ENCODE peak calls at places on chromosomes 7 and 10, in four cellular contexts. P, N, C and A are unnamed samples.

GRCh38 chr7:136953386-136953785 is 84.9 kb downstream of the CHRM2 start:
- DNase-seq in N (no peak), C (no peak), P (no peak), A (no peak)

GRCh38 chr7:138033241-138033640 is 31.4 kb upstream of the CREB3L2 start:
- DNase-seq in N (no peak), P (no peak), C (no peak), A (no peak)

GRCh38 chr10:24457661-24458318 is 248.9 kb downstream of the KIAA1217 start:
- DNase-seq in P (no peak), C (no peak), N (no peak), A (no peak)

GRCh38 chr7:133571066-133571465 is 318.2 kb downstream of the EXOC4 start:
- DNase-seq in N (no peak), P (no peak), C (no peak), A (no peak)

GRCh38 chr7:85135931-85136330 is 50.9 kb downstream of the SEMA3D start:
- DNase-seq in P (no peak), N (no peak), C (no peak), A (no peak)

GRCh38 chr10:70652761-70653657 is 19.3 kb upstream of the ADAMTS14 start:
- DNase-seq in P (no peak), N (no peak), C (peak), A (no peak)

GRCh38 chr7:29426587-29426986 is 137.0 kb upstream of the PRR15 start:
- DNase-seq in N (no peak), C (no peak), P (no peak), A (no peak)

GRCh38 chr7:29479606-29480200 is 83.9 kb upstream of the PRR15 start:
- DNase-seq in P (no peak), N (no peak), C (no peak), A (no peak)

GRCh38 chr10:126387931-126388911 is at the start of gene ADAM12:
- DNase-seq in N (peak), C (peak), P (no peak), A (peak)

GRCh38 chr10:22570234-22570633 is 144.1 kb downstream of the PIP4K2A start:
- DNase-seq in C (no peak), P (no peak), N (no peak), A (no peak)

GRCh38 chr7:379456-380225 is 89.7 kb downstream of the FOXL3 start:
- DNase-seq in N (peak), C (no peak), P (no peak), A (no peak)

GRCh38 chr7:116139007-116139406 is 71.3 kb upstream of the TES start:
- DNase-seq in N (no peak), C (no peak), P (no peak), A (no peak)

GRCh38 chr10:71587941-71588573 is 131.5 kb downstream of the C10orf105 start:
- DNase-seq in P (no peak), N (no peak), C (no peak), A (no peak)